ENCODE peak calls at places on chromosomes 5 and 9, in four cellular contexts. F is body of pancreas, G is WTC11, P is HCT116. Y is an unnamed sample.

GRCh38 chr5:2738156-2738699 is 13.2 kb downstream of the IRX2 start:
- DNase-seq in F (no peak), G (no peak), P (no peak), Y (no peak)

GRCh38 chr5:57692582-57693487 is 210.2 kb upstream of the ACTBL2 start:
- DNase-seq in F (peak), G (peak), P (peak), Y (peak)

GRCh38 chr9:135209852-135210251 is 122.4 kb downstream of the OLFM1 start:
- DNase-seq in F (no peak), G (no peak), P (no peak), Y (no peak)

GRCh38 chr5:56986631-56986957 is 34.7 kb upstream of the MIER3 start:
- DNase-seq in F (no peak), G (no peak), P (no peak), Y (no peak)

GRCh38 chr5:126777257-126777973 is 479 bp downstream of the LMNB1 start:
- DNase-seq in F (peak), G (peak), P (no peak), Y (peak)

GRCh38 chr5:2251751-2252150 is 369.0 kb upstream of the IRX4 start:
- DNase-seq in F (no peak), G (no peak), P (no peak), Y (no peak)

GRCh38 chr9:135468866-135469521 is 10.6 kb upstream of the PPP1R26 start:
- DNase-seq in F (no peak), G (no peak), P (peak), Y (peak)

GRCh38 chr5:111308951-111309350 is 84.8 kb downstream of the CAMK4 start:
- DNase-seq in F (no peak), G (peak), P (no peak), Y (no peak)

GRCh38 chr9:79060726-79061125 is 511.0 kb upstream of the TLE4 start:
- DNase-seq in F (no peak), G (no peak), P (no peak), Y (no peak)

GRCh38 chr9:70000481-70000880 is 43.2 kb upstream of the MAMDC2 start:
- DNase-seq in F (no peak), G (no peak), P (no peak), Y (no peak)

GRCh38 chr9:91084896-91085295 is 276.8 kb downstream of the AUH start:
- DNase-seq in F (no peak), G (no peak), P (no peak), Y (no peak)

GRCh38 chr9:92480332-92480771 is 2.0 kb downstream of the ASPN start:
- DNase-seq in F (no peak), G (no peak), P (no peak), Y (no peak)

GRCh38 chr5:173237821-173238220 is 2.8 kb upstream of the NKX2-5 start:
- DNase-seq in F (no peak), G (no peak), P (no peak), Y (no peak)

GRCh38 chr9:74107692-74108091 is 389.4 kb upstream of the RORB start:
- DNase-seq in F (no peak), G (no peak), P (no peak), Y (no peak)

GRCh38 chr5:132807163-132807838 is 5.8 kb upstream of the SOWAHA start:
- DNase-seq in F (peak), G (peak), P (peak), Y (peak)
- TF ChIP-seq CTCF in F (peak), G (no peak), P (peak), Y (peak)

GRCh38 chr9:94783121-94783664 is 56.7 kb downstream of the AOPEP start:
- DNase-seq in F (peak), G (peak), P (peak), Y (peak)
- TF ChIP-seq CTCF in F (peak), G (peak), P (peak), Y (peak)

GRCh38 chr5:63820557-63820956 is 141.7 kb downstream of the HTR1A start:
- DNase-seq in F (peak), G (no peak), P (no peak), Y (no peak)

GRCh38 chr5:63825984-63826383 is 136.3 kb downstream of the HTR1A start:
- DNase-seq in F (no peak), G (no peak), P (no peak), Y (no peak)

DNA sequence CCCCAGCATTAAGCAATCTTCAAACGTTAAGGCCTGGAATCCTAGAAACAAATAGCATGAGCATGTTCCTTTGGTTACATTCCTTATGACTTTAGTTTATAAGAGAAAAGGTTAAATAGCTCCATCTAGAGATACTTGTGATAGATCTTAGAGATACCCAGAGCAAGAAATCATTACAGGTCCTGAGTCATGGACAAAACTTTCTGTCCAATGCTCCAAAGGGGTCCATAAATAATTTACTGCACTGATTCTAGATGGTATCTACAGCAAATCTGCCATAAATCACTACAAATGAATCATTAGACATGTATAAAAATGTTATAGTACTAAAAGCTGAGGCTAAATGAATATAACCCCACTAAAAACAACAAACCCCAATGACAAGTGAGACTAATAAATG is 139.6 kb downstream of the HTR1A start:
- DNase-seq in F (no peak), G (no peak), P (no peak), Y (no peak)
- TF ChIP-seq CTCF in F (no peak), G (no peak), P (no peak), Y (no peak)

DNA sequence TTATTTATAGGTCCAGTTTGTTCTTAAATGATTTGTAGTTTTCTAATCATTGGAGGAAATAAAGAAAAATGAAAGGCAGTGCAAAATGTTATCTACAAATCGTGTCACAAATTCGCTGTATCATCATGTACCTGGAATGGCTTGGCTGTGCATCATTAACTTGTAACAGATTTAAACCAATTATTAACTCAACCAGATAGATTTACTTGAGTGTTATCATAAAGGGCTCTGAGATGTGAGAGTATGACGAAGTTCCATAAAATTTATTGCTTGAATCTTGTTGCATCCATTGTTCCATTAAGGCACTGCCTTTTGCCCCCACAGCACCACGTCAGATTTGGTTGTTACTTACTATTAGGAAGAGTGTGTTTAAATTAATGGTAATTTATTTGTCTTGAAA is 23.5 kb downstream of the PCSK5 start:
- DNase-seq in F (no peak), G (no peak), P (no peak), Y (no peak)
- TF ChIP-seq CTCF in F (no peak), G (no peak), P (no peak), Y (no peak)

DNA sequence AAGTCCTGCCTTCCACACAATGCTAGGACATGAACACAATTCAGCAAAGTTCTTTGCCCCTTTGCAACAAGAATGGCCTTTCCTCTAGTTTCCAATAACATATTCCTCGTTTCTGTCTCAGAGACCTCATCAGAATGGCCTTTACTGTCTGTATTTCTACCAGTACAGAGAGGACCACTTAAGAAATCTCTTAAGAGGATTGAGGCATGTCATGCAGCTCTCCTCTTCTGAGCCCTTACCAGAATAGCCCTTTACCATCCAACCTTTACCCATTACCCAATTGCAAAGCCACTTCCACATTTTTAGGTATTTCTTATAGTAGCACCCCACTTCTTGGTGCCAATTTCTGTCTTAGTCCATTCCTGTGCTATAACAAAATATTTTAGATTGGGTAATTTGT is 20.3 kb downstream of the TNPO1 start:
- DNase-seq in F (no peak), G (no peak), P (no peak), Y (no peak)
- TF ChIP-seq CTCF in F (no peak), G (no peak), P (no peak), Y (no peak)

GRCh38 chr9:38017149-38017884 is 51.7 kb downstream of the SHB start:
- DNase-seq in F (peak), G (peak), P (no peak), Y (peak)
- TF ChIP-seq CTCF in F (peak), G (no peak), P (peak), Y (no peak)

GRCh38 chr5:78345485-78345884 is 14.9 kb upstream of the SCAMP1 start:
- DNase-seq in F (no peak), G (no peak), P (no peak), Y (no peak)
- TF ChIP-seq CTCF in F (no peak), G (no peak), P (no peak), Y (no peak)

DNA sequence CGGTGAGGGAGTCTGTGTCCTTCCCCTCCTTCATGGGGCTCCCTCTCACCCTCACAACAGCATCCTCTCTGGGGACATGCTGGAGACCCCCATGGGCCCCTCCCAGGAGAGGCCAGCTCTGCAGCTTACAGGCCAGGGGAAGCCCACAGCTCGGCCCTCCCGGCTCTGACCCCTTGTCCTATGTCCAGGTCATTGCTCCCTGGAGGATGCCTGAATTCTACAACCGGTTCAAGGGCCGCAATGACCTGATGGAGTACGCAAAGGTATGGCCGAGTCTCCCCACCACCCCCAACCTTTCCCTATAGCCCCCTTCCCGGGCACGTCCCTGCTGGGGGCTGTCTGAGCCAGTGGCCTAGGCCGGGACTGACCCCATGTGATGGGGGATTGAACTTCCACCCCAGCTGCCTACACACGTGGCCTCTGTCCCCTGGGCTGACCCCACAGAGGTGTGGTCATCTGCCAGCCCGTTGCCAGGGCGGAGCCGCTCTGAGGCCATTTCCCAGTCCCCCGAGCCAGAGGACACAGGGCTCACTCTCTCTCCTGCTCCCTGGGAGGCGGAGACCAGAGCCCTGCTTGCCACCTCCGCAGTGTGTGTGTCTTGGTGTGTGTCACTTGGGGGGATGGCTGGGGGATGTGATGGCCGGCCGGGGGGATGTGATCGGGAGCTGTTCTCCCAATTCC is 21.9 kb downstream of the ASS1 start:
- DNase-seq in F (no peak), G (no peak), P (no peak), Y (no peak)
- TF ChIP-seq CTCF in F (no peak), G (no peak), P (no peak), Y (no peak)

DNA sequence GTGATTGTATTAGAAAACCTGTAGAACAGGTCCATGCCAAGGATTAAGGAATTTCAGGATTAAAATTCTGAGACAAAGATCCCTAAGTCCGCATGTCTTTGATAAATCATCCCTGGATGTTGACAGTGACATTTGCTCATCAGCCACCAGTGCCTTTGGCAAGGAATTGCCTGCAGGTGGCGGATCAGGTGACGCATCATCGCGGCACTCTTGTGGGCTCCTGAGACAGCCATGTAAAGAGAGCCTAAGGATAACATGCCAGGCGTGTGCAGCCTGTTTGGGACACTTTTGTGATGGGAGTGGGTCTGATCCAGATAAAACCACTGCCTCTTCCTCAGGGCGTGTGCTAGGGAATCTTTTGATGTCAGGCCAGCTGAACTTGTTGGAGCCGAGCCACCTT is 40.6 kb downstream of the ADCY2 start:
- DNase-seq in F (no peak), G (no peak), P (no peak), Y (no peak)
- TF ChIP-seq CTCF in F (no peak), G (no peak), P (no peak), Y (no peak)

DNA sequence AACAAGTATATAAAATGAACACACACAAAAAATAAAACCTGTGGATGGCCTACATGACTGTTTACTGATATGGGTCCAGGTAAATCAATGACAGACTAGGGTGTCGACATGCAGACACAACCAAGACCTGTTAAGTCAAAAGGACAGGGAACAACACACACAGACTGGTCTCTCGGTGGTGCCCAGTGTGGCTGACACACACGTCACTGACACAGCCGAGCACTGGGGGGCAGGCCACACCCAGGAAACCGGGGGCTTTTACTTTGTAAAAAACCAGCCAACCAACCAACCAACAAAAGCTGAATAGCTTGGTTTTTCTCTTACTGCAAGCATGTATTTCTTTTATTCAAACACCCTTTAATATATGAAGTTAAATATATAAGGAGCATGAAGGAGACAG is 5.0 kb downstream of the FAM163B start:
- DNase-seq in F (no peak), G (no peak), P (no peak), Y (no peak)
- TF ChIP-seq CTCF in F (no peak), G (no peak), P (peak), Y (no peak)